ENCODE peak calls at places on chromosomes 16 and 17, in eight cellular contexts. C, K, N, I, Y, A, H and S are unnamed samples.
A peak's percentile ranks its signal among the peaks of the same experiment; 100 is the strongest.

GRCh38 chr17:2796164-2797140 is at the start of gene RAP1GAP2:
- DNase-seq in C (no peak), K (no peak), N (no peak), I (no peak), Y (no peak), A (no peak), H (no peak), S (no peak)

GRCh38 chr17:34723875-34724274 is 144.5 kb downstream of the TMEM132E start:
- DNase-seq in C (no peak), K (no peak), N (no peak), I (no peak), Y (no peak), A (no peak), H (no peak), S (no peak)

GRCh38 chr16:83652898-83653297 is 154.9 kb upstream of the HSBP1 start:
- DNase-seq in C (no peak), K (no peak), N (no peak), I (no peak), Y (peak; percentile 15), A (no peak), H (no peak), S (peak; percentile 55)

GRCh38 chr16:58041628-58041955 is 16.0 kb downstream of the MMP15 start:
- DNase-seq in C (no peak), K (no peak), N (no peak), I (no peak), Y (no peak), A (no peak), H (no peak), S (no peak)

GRCh38 chr17:81322271-81323082 is 27.4 kb upstream of the SLC38A10 start:
- DNase-seq in C (no peak), K (no peak), N (peak; percentile 81), I (no peak), Y (no peak), A (no peak), H (no peak), S (peak; percentile 17)

GRCh38 chr17:39294060-39294459 is 68.3 kb upstream of the STAC2 start:
- DNase-seq in C (no peak), K (no peak), N (no peak), I (no peak), Y (no peak), A (no peak), H (no peak), S (no peak)

GRCh38 chr17:57256708-57257112 is 387 bp downstream of the MSI2 start:
- DNase-seq in C (no peak), K (no peak), N (no peak), I (no peak), Y (peak; percentile 22), A (no peak), H (no peak), S (no peak)

GRCh38 chr17:50594931-50595330 is 34.4 kb downstream of the CACNA1G start:
- DNase-seq in C (no peak), K (no peak), N (no peak), I (no peak), Y (no peak), A (no peak), H (no peak), S (no peak)

GRCh38 chr17:63700528-63701441 is 860 bp upstream of the LIMD2 start:
- DNase-seq in C (no peak), K (no peak), N (peak; percentile 79), I (peak; percentile 50), Y (peak; percentile 73), A (no peak), H (no peak), S (peak; percentile 54)

GRCh38 chr17:37327341-37328090 is 48.3 kb upstream of the C17orf78 start:
- DNase-seq in C (no peak), K (peak; percentile 72), N (no peak), I (peak; percentile 96), Y (peak; percentile 90), A (peak; percentile 93), H (peak; percentile 95), S (peak; percentile 99)

GRCh38 chr16:57867000-57867561 is 64.8 kb upstream of the KIFC3 start:
- DNase-seq in C (no peak), K (no peak), N (no peak), I (peak; percentile 14), Y (no peak), A (no peak), H (no peak), S (no peak)

GRCh38 chr16:54459509-54460235 is 173.1 kb upstream of the IRX3 start:
- DNase-seq in C (no peak), K (no peak), N (no peak), I (peak; percentile 24), Y (no peak), A (peak; percentile 56), H (peak; percentile 84), S (peak; percentile 98)

GRCh38 chr16:85104147-85104546 is 8.1 kb downstream of the CIBAR2 start:
- DNase-seq in C (no peak), K (no peak), N (no peak), I (no peak), Y (no peak), A (no peak), H (no peak), S (no peak)

GRCh38 chr17:66737524-66737923 is 97.4 kb upstream of the CACNG5 start:
- DNase-seq in C (no peak), K (no peak), N (no peak), I (peak; percentile 41), Y (peak; percentile 76), A (peak; percentile 35), H (peak; percentile 47), S (peak; percentile 73)

DNA sequence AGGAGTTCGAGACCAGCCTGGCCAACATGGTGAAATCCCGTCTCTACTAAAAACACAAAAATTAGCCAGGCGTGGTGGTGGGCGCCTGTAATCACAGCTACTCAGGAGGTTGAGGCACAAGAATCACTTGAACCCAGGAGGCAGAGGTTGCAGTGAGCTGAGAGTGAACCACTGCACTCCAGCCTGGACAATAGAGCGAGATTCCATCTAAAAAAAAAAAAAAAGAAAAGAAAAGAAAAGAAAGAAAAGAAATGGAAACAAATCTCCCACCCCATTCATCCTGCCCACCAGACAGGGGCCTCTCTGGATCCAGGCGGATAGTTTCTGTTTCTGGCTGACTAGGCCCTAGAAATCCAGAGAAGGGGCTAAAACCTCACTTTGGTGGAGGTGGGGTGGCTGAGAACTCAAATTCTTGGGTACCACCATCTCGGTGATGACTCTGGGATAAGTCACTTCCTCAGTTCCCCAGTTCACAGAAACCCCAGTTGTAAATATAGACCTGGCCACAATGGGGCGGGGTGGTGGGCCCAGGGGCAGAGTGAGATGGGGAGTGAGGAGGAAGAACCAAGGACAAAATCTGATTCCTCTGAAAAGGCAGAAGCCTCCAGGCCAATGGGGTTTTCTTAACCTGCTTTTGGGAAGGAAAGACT is 22.2 kb downstream of the SOCS1 start:
- DNase-seq in C (no peak), K (no peak), N (no peak), I (no peak), Y (no peak), A (no peak), H (no peak), S (no peak)
- TF ChIP-seq CTCF in C (no peak), K (no peak), N (no peak), I (no peak), Y (no peak), A (no peak), H (no peak), S (no peak)

DNA sequence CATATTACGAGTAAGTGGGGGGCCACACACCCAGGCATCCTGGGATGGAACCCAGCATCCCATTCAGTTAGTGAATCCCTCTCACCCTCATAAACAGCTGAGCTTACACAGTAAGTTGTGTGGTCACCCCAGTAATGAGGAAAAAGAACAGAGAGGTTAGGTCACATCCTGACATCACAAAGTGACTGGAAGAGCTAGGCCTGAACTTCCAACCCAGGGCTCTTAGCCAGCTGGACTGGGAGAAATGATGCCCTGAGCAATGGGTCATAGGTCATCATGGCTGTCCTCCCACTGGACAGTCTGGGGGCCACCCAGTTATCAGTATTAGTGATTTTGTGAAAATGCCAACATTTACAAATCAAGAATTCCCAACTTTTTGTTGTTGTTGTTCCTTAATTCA is 205.3 kb downstream of the ZNF423 start:
- DNase-seq in C (no peak), K (no peak), N (no peak), I (no peak), Y (peak; percentile 13), A (no peak), H (no peak), S (no peak)
- TF ChIP-seq CTCF in C (no peak), K (no peak), N (no peak), I (no peak), Y (no peak), A (no peak), H (no peak), S (no peak)

GRCh38 chr16:14420721-14421488 is 209.2 kb downstream of the PARN start:
- DNase-seq in C (no peak), K (no peak), N (no peak), I (no peak), Y (peak; percentile 24), A (no peak), H (no peak), S (no peak)

GRCh38 chr16:14415291-14415690 is 214.8 kb downstream of the PARN start:
- DNase-seq in C (no peak), K (no peak), N (no peak), I (no peak), Y (no peak), A (no peak), H (no peak), S (no peak)

GRCh38 chr16:14418795-14419225 is 211.2 kb downstream of the PARN start:
- DNase-seq in C (no peak), K (no peak), N (no peak), I (no peak), Y (peak; percentile 46), A (no peak), H (no peak), S (no peak)

GRCh38 chr16:14419817-14420216 is 210.2 kb downstream of the PARN start:
- DNase-seq in C (no peak), K (no peak), N (no peak), I (no peak), Y (no peak), A (no peak), H (no peak), S (no peak)

DNA sequence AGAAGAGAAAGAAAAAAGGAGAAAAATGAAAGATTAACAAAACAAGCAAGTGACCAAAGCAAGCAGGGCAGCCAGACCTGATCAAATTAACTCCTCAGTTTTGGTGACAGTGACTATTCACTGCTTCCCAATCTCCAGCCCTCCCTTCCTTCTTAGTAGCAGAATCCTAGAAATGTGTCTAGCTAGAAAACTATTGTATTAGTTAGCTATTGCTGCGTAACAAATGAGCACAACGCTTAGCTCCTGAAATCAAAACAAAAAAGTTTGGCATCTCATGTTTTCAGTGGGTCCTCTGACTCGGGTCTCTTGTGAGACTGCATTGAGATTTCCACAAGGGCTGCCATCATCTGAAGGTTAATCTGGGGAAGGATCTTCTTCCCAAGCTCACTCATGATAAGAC is 213.9 kb downstream of the PARN start:
- DNase-seq in C (no peak), K (no peak), N (no peak), I (no peak), Y (no peak), A (no peak), H (no peak), S (no peak)
- TF ChIP-seq CTCF in C (no peak), K (no peak), N (no peak), I (no peak), Y (no peak), A (no peak), H (no peak), S (no peak)

DNA sequence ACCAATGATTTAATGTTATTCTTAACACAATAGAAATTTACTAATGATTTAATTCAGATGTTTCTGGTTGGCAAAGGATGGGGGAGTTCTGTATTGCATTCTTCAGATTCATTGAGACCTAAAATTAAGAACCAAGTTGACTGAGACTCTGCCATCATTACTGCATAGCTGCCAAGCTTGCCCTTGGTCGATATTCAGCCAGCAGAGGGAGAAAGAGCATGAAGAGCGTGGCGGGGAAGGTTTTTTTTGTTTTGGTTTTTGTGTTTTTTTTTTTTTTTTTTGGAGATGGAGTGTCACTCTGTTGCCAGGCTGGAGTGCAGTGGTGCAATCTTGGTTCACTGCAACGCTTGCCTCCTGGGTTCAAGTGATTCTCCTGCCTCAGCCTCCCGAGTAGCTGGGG is 659.4 kb upstream of the EEF2KMT start:
- DNase-seq in C (no peak), K (no peak), N (no peak), I (no peak), Y (no peak), A (no peak), H (no peak), S (no peak)
- TF ChIP-seq CTCF in C (no peak), K (no peak), N (no peak), I (no peak), Y (no peak), A (no peak), H (no peak), S (no peak)